ENCODE peak calls at places on chromosomes 1 and 21, in five cellular contexts. One of them, this sample, is unnamed.

GRCh38 chr21:42233067-42233981 is 14.4 kb downstream of the ABCG1 start:
- DNase-seq in GM12878: peak
- DNase-seq in SK-N-SH: peak
- DNase-seq in K562: peak
- DNase-seq in IMR-90: peak
- DNase-seq in this sample: no peak

GRCh38 chr1:169915150-169915549 is 21.5 kb upstream of the SCYL3 start:
- DNase-seq in GM12878: no peak
- DNase-seq in SK-N-SH: no peak
- DNase-seq in K562: no peak
- DNase-seq in IMR-90: no peak
- DNase-seq in this sample: no peak

GRCh38 chr21:31444061-31444460 is 100.0 kb upstream of the TIAM1 start:
- DNase-seq in GM12878: no peak
- DNase-seq in K562: no peak
- DNase-seq in IMR-90: peak
- DNase-seq in SK-N-SH: no peak
- DNase-seq in this sample: no peak

GRCh38 chr1:210446479-210446878 is 117.8 kb downstream of the HHAT start:
- DNase-seq in SK-N-SH: no peak
- DNase-seq in IMR-90: peak
- DNase-seq in K562: no peak
- DNase-seq in GM12878: no peak
- DNase-seq in this sample: no peak

GRCh38 chr1:102891868-102892625 is 216.3 kb downstream of the COL11A1 start:
- DNase-seq in K562: no peak
- DNase-seq in GM12878: no peak
- DNase-seq in SK-N-SH: no peak
- DNase-seq in IMR-90: peak
- DNase-seq in this sample: peak

GRCh38 chr1:40363721-40364120 is 9.8 kb upstream of the SMAP2 start:
- DNase-seq in SK-N-SH: no peak
- DNase-seq in GM12878: no peak
- DNase-seq in K562: no peak
- DNase-seq in IMR-90: no peak
- DNase-seq in this sample: no peak

GRCh38 chr1:211892577-211892976 is 62.0 kb upstream of the LPGAT1 start:
- DNase-seq in IMR-90: no peak
- DNase-seq in SK-N-SH: no peak
- DNase-seq in K562: no peak
- DNase-seq in GM12878: no peak
- DNase-seq in this sample: no peak

GRCh38 chr1:212514056-212514614 is 81.4 kb downstream of the NENF start:
- DNase-seq in K562: peak
- DNase-seq in IMR-90: peak
- DNase-seq in SK-N-SH: no peak
- DNase-seq in GM12878: no peak
- DNase-seq in this sample: peak

DNA sequence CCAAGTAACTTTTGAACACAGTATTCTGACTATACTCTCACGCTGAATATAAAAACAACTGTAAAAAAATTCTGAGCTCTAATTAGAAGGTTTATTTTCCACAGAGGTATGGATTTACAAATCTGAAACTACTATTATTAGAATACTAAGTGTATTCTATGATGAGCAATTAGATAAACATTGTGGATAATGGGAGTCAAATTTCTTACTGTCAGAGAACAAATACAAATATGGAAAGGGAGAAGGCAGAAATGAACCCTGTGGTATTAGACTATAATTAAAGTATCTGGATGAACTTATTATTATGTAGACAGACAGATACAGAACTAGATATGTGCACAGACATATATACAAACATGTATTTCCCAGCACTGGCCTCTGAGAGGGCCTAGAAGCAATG is 22.6 kb downstream of the ALDH9A1 start:
- DNase-seq in GM12878: no peak
- DNase-seq in SK-N-SH: no peak
- DNase-seq in K562: no peak
- DNase-seq in IMR-90: no peak
- DNase-seq in this sample: no peak
- TF ChIP-seq RCOR1 in GM12878: no peak
- TF ChIP-seq RCOR1 in SK-N-SH: no peak
- TF ChIP-seq RCOR1 in K562: no peak
- TF ChIP-seq RCOR1 in IMR-90: no peak
- TF ChIP-seq RCOR1 in this sample: no peak

GRCh38 chr1:223405507-223405906 is 12.3 kb downstream of the CCDC185 start:
- DNase-seq in GM12878: no peak
- DNase-seq in IMR-90: no peak
- DNase-seq in K562: no peak
- DNase-seq in SK-N-SH: no peak
- DNase-seq in this sample: no peak

GRCh38 chr1:223413216-223413615 is 20.0 kb downstream of the CCDC185 start:
- DNase-seq in IMR-90: no peak
- DNase-seq in SK-N-SH: no peak
- DNase-seq in K562: no peak
- DNase-seq in GM12878: no peak
- DNase-seq in this sample: no peak

GRCh38 chr1:223410036-223410435 is 16.8 kb downstream of the CCDC185 start:
- DNase-seq in GM12878: no peak
- DNase-seq in SK-N-SH: no peak
- DNase-seq in K562: no peak
- DNase-seq in IMR-90: peak
- DNase-seq in this sample: no peak

GRCh38 chr1:223411309-223411708 is 18.1 kb downstream of the CCDC185 start:
- DNase-seq in IMR-90: peak
- DNase-seq in K562: no peak
- DNase-seq in SK-N-SH: no peak
- DNase-seq in GM12878: no peak
- DNase-seq in this sample: no peak
- TF ChIP-seq RCOR1 in IMR-90: no peak
- TF ChIP-seq RCOR1 in K562: no peak
- TF ChIP-seq RCOR1 in SK-N-SH: no peak
- TF ChIP-seq RCOR1 in GM12878: no peak
- TF ChIP-seq RCOR1 in this sample: no peak

GRCh38 chr1:192588546-192588945 is 13.0 kb downstream of the RGS1 start:
- DNase-seq in K562: no peak
- DNase-seq in IMR-90: peak
- DNase-seq in SK-N-SH: no peak
- DNase-seq in GM12878: no peak
- DNase-seq in this sample: no peak

GRCh38 chr1:192592493-192592892 is 16.9 kb downstream of the RGS1 start:
- DNase-seq in GM12878: no peak
- DNase-seq in IMR-90: no peak
- DNase-seq in SK-N-SH: no peak
- DNase-seq in K562: no peak
- DNase-seq in this sample: no peak

GRCh38 chr1:192584951-192585350 is 9.4 kb downstream of the RGS1 start:
- DNase-seq in IMR-90: no peak
- DNase-seq in GM12878: no peak
- DNase-seq in K562: no peak
- DNase-seq in SK-N-SH: no peak
- DNase-seq in this sample: no peak

GRCh38 chr1:192589813-192590212 is 14.2 kb downstream of the RGS1 start:
- DNase-seq in IMR-90: peak
- DNase-seq in GM12878: no peak
- DNase-seq in SK-N-SH: no peak
- DNase-seq in K562: no peak
- DNase-seq in this sample: no peak

GRCh38 chr1:192587386-192588276 is 12.1 kb downstream of the RGS1 start:
- DNase-seq in SK-N-SH: no peak
- DNase-seq in K562: no peak
- DNase-seq in GM12878: no peak
- DNase-seq in IMR-90: no peak
- DNase-seq in this sample: no peak
- TF ChIP-seq RCOR1 in SK-N-SH: no peak
- TF ChIP-seq RCOR1 in K562: no peak
- TF ChIP-seq RCOR1 in GM12878: no peak
- TF ChIP-seq RCOR1 in IMR-90: no peak
- TF ChIP-seq RCOR1 in this sample: no peak

DNA sequence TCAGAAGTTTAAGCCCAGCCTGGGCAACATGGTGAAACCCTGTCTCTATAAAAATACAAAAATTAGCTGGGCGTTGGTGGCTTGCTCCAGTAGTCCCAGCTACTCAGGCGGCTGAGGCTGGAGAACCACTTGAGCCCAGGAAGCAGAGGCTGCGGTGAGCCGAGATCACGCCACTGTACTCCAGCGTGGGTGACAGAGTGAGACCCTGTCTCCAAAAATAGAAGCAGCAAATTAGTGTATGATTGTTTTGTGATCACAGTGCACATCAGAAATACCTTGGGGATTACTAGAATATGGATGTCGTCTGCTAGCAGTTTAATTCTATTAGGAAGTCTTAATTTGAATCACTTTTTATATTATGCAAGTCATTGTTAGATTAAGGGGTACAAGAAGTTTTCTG is 59.0 kb downstream of the ZBTB17 start:
- DNase-seq in SK-N-SH: no peak
- DNase-seq in IMR-90: no peak
- DNase-seq in GM12878: no peak
- DNase-seq in K562: no peak
- DNase-seq in this sample: no peak
- TF ChIP-seq RCOR1 in SK-N-SH: no peak
- TF ChIP-seq RCOR1 in IMR-90: no peak
- TF ChIP-seq RCOR1 in GM12878: no peak
- TF ChIP-seq RCOR1 in K562: no peak
- TF ChIP-seq RCOR1 in this sample: no peak

GRCh38 chr1:29439615-29440014 is 203.3 kb downstream of the PTPRU start:
- DNase-seq in IMR-90: no peak
- DNase-seq in GM12878: no peak
- DNase-seq in K562: no peak
- DNase-seq in SK-N-SH: no peak
- DNase-seq in this sample: no peak

GRCh38 chr1:29437946-29438345 is 201.6 kb downstream of the PTPRU start:
- DNase-seq in GM12878: no peak
- DNase-seq in IMR-90: no peak
- DNase-seq in SK-N-SH: no peak
- DNase-seq in K562: no peak
- DNase-seq in this sample: no peak

GRCh38 chr1:29433830-29434229 is 197.5 kb downstream of the PTPRU start:
- DNase-seq in GM12878: no peak
- DNase-seq in SK-N-SH: no peak
- DNase-seq in K562: no peak
- DNase-seq in IMR-90: no peak
- DNase-seq in this sample: no peak

GRCh38 chr1:29438991-29439390 is 202.7 kb downstream of the PTPRU start:
- DNase-seq in IMR-90: no peak
- DNase-seq in GM12878: no peak
- DNase-seq in SK-N-SH: no peak
- DNase-seq in K562: no peak
- DNase-seq in this sample: no peak

GRCh38 chr1:29436386-29436785 is 200.1 kb downstream of the PTPRU start:
- DNase-seq in IMR-90: no peak
- DNase-seq in SK-N-SH: no peak
- DNase-seq in K562: no peak
- DNase-seq in GM12878: no peak
- DNase-seq in this sample: no peak
- TF ChIP-seq RCOR1 in IMR-90: no peak
- TF ChIP-seq RCOR1 in SK-N-SH: no peak
- TF ChIP-seq RCOR1 in K562: no peak
- TF ChIP-seq RCOR1 in GM12878: no peak
- TF ChIP-seq RCOR1 in this sample: no peak

GRCh38 chr1:234373938-234374240 is 633 bp downstream of the COA6 start:
- DNase-seq in SK-N-SH: no peak
- DNase-seq in IMR-90: no peak
- DNase-seq in K562: no peak
- DNase-seq in GM12878: no peak
- DNase-seq in this sample: no peak
- TF ChIP-seq RCOR1 in SK-N-SH: no peak
- TF ChIP-seq RCOR1 in IMR-90: no peak
- TF ChIP-seq RCOR1 in K562: no peak
- TF ChIP-seq RCOR1 in GM12878: no peak
- TF ChIP-seq RCOR1 in this sample: no peak

GRCh38 chr1:70220015-70220414 is 1.2 kb upstream of the SRSF11 start:
- DNase-seq in K562: peak
- DNase-seq in IMR-90: no peak
- DNase-seq in GM12878: no peak
- DNase-seq in SK-N-SH: no peak
- DNase-seq in this sample: no peak
- TF ChIP-seq RCOR1 in K562: no peak
- TF ChIP-seq RCOR1 in IMR-90: no peak
- TF ChIP-seq RCOR1 in GM12878: no peak
- TF ChIP-seq RCOR1 in SK-N-SH: no peak
- TF ChIP-seq RCOR1 in this sample: no peak

DNA sequence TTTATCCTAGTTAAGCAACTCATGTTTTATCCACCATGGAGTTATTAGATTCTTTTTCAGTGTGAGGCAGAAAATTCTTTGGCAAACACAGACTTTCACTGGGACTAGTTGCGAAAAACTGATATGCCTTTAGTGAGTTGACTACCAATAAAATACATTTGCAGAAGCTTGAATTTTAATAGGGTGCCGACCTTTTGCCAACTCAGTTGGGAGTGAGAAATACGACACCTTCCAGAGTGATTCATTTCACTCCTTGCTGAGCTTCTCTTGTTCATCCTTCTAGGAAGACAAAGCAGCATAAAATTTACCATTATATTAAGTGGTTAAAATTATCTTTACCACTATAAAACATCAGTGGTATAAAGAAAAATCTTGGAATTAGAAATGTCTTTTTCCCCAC is 1.2 kb upstream of the KRTAP23-1 start:
- DNase-seq in K562: no peak
- DNase-seq in GM12878: no peak
- DNase-seq in SK-N-SH: no peak
- DNase-seq in IMR-90: no peak
- DNase-seq in this sample: no peak
- TF ChIP-seq RCOR1 in K562: no peak
- TF ChIP-seq RCOR1 in GM12878: no peak
- TF ChIP-seq RCOR1 in SK-N-SH: no peak
- TF ChIP-seq RCOR1 in IMR-90: no peak
- TF ChIP-seq RCOR1 in this sample: no peak

GRCh38 chr1:84939151-84939550 is 46.1 kb upstream of the LPAR3 start:
- DNase-seq in IMR-90: peak
- DNase-seq in GM12878: no peak
- DNase-seq in K562: no peak
- DNase-seq in SK-N-SH: no peak
- DNase-seq in this sample: no peak

GRCh38 chr1:84939761-84940160 is 46.8 kb upstream of the LPAR3 start:
- DNase-seq in IMR-90: no peak
- DNase-seq in GM12878: no peak
- DNase-seq in SK-N-SH: no peak
- DNase-seq in K562: no peak
- DNase-seq in this sample: no peak

GRCh38 chr1:84932991-84933611 is 40.1 kb upstream of the LPAR3 start:
- DNase-seq in SK-N-SH: no peak
- DNase-seq in K562: no peak
- DNase-seq in GM12878: no peak
- DNase-seq in IMR-90: no peak
- DNase-seq in this sample: no peak

GRCh38 chr1:84940481-84940880 is 47.5 kb upstream of the LPAR3 start:
- DNase-seq in IMR-90: no peak
- DNase-seq in SK-N-SH: no peak
- DNase-seq in K562: no peak
- DNase-seq in GM12878: no peak
- DNase-seq in this sample: no peak

GRCh38 chr1:84936116-84936810 is 43.3 kb upstream of the LPAR3 start:
- DNase-seq in K562: peak
- DNase-seq in SK-N-SH: peak
- DNase-seq in IMR-90: peak
- DNase-seq in GM12878: no peak
- DNase-seq in this sample: peak
- TF ChIP-seq RCOR1 in K562: no peak
- TF ChIP-seq RCOR1 in SK-N-SH: peak
- TF ChIP-seq RCOR1 in IMR-90: no peak
- TF ChIP-seq RCOR1 in GM12878: no peak
- TF ChIP-seq RCOR1 in this sample: no peak

This sample was measured in A549.